ENCODE peak calls at places on chromosome 9, in seven cellular contexts. F is fibroblast of pulmonary artery, Q is GM13977, D is type B pancreatic cell, J is endodermal cell, E is neural crest cell, N is transverse colon. S is an unnamed sample.

GRCh38 chr9:91659529-91660294 is 236.1 kb upstream of the NFIL3 start:
- DNase-seq in F (peak; percentile 42), N (no peak), D (no peak), E (peak; percentile 16), J (peak; percentile 76), Q (no peak), S (peak; percentile 19)

GRCh38 chr9:99158629-99159028 is 53.7 kb downstream of the TGFBR1 start:
- DNase-seq in N (no peak), Q (no peak), E (no peak), D (no peak), F (no peak), J (no peak), S (no peak)

GRCh38 chr9:135209136-135209535 is 121.7 kb downstream of the OLFM1 start:
- DNase-seq in J (no peak), N (no peak), F (no peak), D (no peak), E (no peak), Q (no peak), S (no peak)

GRCh38 chr9:132443951-132444615 is 34.1 kb downstream of the CFAP77 start:
- DNase-seq in J (no peak), Q (no peak), D (no peak), F (no peak), E (no peak), N (no peak), S (no peak)

GRCh38 chr9:84940294-84940693 is 270.8 kb downstream of the NTRK2 start:
- DNase-seq in Q (no peak), N (no peak), E (no peak), D (no peak), F (no peak), J (no peak), S (no peak)

GRCh38 chr9:32928912-32929311 is 72.5 kb downstream of the APTX start:
- DNase-seq in D (no peak), F (no peak), E (no peak), N (no peak), J (no peak), Q (no peak), S (no peak)

GRCh38 chr9:124038790-124039633 is 27.4 kb downstream of the LHX2 start:
- DNase-seq in F (no peak), Q (no peak), D (no peak), N (no peak), E (no peak), J (no peak), S (no peak)

GRCh38 chr9:70318002-70318401 is 59.2 kb downstream of the SMC5 start:
- DNase-seq in D (no peak), J (peak; percentile 60), F (no peak), N (no peak), E (no peak), Q (no peak), S (no peak)

GRCh38 chr9:69370430-69370829 is 45.4 kb downstream of the ENTREP1 start:
- DNase-seq in Q (no peak), D (no peak), F (peak; percentile 79), N (no peak), J (no peak), E (no peak), S (no peak)

GRCh38 chr9:22452415-22453010 is 5.9 kb downstream of the DMRTA1 start:
- DNase-seq in D (no peak), E (peak; percentile 19), F (peak; percentile 61), J (peak; percentile 72), Q (no peak), N (peak; percentile 54), S (peak; percentile 74)

GRCh38 chr9:114177423-114178064 is 22.2 kb downstream of the COL27A1 start:
- DNase-seq in E (no peak), N (no peak), Q (no peak), F (peak; percentile 63), D (no peak), J (no peak), S (no peak)

GRCh38 chr9:2158111-2158610 is 143.0 kb downstream of the SMARCA2 start:
- DNase-seq in D (no peak), Q (peak; percentile 25), J (peak; percentile 67), F (peak; percentile 85), E (peak; percentile 23), N (peak; percentile 47), S (peak; percentile 59)

GRCh38 chr9:88889386-88889785 is 101.9 kb upstream of the S1PR3 start:
- DNase-seq in E (no peak), D (no peak), F (no peak), J (no peak), Q (no peak), N (no peak), S (no peak)

GRCh38 chr9:88897081-88897480 is 94.2 kb upstream of the S1PR3 start:
- DNase-seq in D (no peak), J (no peak), E (no peak), F (no peak), N (no peak), Q (no peak), S (no peak)

GRCh38 chr9:88891015-88891414 is 100.3 kb upstream of the S1PR3 start:
- DNase-seq in F (no peak), Q (no peak), J (no peak), D (no peak), N (no peak), E (no peak), S (no peak)

GRCh38 chr9:88890546-88890945 is 100.7 kb upstream of the S1PR3 start:
- DNase-seq in F (no peak), Q (no peak), E (no peak), J (no peak), D (no peak), N (no peak), S (no peak)

DNA sequence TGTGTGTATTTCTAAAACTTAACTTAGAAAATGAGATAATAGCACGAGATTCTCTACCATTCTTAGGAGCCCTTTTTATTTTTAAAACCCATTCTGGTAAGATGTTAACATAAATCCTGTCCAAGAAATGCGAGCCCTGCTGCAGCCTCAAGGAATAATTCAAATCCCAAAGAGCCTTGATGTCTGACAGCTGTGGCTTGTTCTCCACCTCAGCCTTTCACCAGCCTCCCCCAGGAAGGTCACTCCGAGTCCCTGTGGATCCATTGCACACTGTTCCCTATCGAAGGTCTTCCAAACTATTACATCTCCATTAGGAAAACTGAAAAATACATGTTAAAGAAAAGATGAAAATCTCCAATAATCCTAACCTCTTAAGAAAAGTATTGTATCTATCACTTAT is 98.5 kb upstream of the S1PR3 start:
- DNase-seq in J (no peak), Q (no peak), F (no peak), N (no peak), E (no peak), D (no peak), S (no peak)
- TF ChIP-seq CTCF in J (no peak), Q (no peak), F (no peak), N (no peak), E (no peak), D (no peak), S (no peak)

DNA sequence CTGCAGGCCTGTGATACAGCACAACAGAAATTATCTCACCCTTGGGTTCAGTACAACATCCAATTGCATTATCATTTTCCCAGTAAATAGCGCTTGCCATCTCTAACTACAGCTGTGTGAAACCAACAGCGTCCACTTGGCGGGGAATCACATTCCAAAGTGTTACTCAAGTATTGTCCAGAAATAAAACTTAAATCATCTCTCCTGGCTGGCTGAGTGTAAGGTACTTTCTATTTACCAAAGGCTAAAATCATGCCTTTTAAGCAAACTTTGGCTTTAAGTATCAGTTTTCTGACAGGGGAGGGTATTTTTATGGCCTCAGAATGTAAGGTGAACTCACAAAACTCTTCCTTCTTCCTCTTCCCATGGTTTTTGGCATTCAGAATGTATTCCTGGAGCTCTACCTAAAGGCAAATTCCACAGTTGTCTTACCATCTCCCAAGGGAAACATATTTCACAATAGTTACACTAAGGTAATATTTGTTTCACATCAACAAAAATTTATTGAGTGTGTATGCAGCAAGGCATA is 205.6 kb upstream of the MPDZ start:
- DNase-seq in F (peak; percentile 95), N (peak; percentile 14), D (no peak), E (no peak), J (no peak), Q (no peak), S (no peak)
- TF ChIP-seq CTCF in F (peak; percentile 32), N (peak; percentile 17), D (no peak), E (peak; percentile 12), J (peak; percentile 29), Q (no peak), S (no peak)

GRCh38 chr9:115691686-115692085 is 461.9 kb upstream of the PAPPA start:
- DNase-seq in J (no peak), D (no peak), E (no peak), F (peak; percentile 77), N (no peak), Q (no peak), S (no peak)

GRCh38 chr9:115689331-115689730 is 464.3 kb upstream of the PAPPA start:
- DNase-seq in F (no peak), D (no peak), E (no peak), J (no peak), N (no peak), Q (no peak), S (no peak)

GRCh38 chr9:115691097-115691496 is 462.5 kb upstream of the PAPPA start:
- DNase-seq in Q (no peak), J (no peak), D (no peak), F (peak; percentile 98), E (no peak), N (no peak), S (no peak)

GRCh38 chr9:115694991-115695390 is 458.6 kb upstream of the PAPPA start:
- DNase-seq in Q (no peak), F (peak; percentile 54), D (no peak), N (no peak), J (no peak), E (no peak), S (no peak)

DNA sequence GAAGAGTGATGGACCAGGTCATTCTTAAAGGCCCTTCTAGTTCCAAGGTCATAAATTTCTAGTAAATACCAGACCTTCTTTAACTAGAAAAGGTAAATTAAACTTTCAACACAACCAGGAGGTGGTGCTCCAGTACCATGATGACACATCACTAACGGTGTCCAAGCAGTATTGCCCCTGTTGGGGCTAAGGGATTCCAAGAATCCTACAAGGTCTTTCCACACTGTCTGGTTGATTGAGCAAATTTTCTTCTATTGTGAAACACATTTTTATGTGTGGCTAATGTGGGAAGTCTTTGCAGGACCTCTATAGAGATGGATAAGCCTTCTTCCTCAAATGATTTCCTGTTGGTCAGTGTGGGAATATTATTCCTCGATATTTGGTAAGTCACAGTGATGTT is 459.6 kb upstream of the PAPPA start:
- DNase-seq in E (no peak), Q (no peak), D (no peak), J (peak; percentile 78), N (peak; percentile 8), F (peak; percentile 99), S (no peak)
- TF ChIP-seq CTCF in E (peak; percentile 35), Q (no peak), D (peak; percentile 48), J (peak; percentile 82), N (no peak), F (peak; percentile 63), S (no peak)

GRCh38 chr9:92682269-92682668 is 12.3 kb upstream of the IPPK start:
- DNase-seq in Q (no peak), N (no peak), F (no peak), E (no peak), D (peak; percentile 32), J (peak; percentile 19), S (no peak)

GRCh38 chr9:92685022-92685421 is 15.1 kb upstream of the IPPK start:
- DNase-seq in D (peak; percentile 24), N (no peak), F (no peak), J (peak; percentile 70), Q (no peak), E (no peak), S (no peak)

DNA sequence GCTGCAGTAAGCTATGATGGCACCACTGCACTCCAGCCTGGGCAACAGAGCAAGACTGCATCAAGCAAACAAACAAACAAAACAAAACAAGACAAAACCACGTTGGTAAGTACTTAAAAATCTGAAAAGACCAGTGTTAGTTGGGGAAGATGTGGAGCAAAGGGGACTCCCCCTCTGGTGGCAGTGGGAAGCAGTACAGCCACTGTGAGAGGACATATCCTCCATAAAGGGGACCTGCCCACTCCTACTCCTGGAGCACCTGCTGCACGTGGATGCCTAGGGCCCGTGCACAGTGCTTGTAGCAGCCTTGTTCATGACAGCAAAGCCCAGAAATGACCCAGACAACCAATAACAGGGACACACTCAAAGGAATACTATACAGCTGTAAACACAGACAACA is 17.0 kb upstream of the IPPK start:
- DNase-seq in D (peak; percentile 20), E (no peak), N (no peak), F (peak; percentile 11), Q (no peak), J (peak; percentile 66), S (no peak)
- TF ChIP-seq CTCF in D (peak; percentile 37), E (peak; percentile 31), N (no peak), F (peak; percentile 22), Q (no peak), J (peak; percentile 62), S (no peak)